ENCODE peak calls at places on chromosomes 5 and 9, in four cellular contexts. One of them, this sample, is unnamed.

GRCh38 chr5:7869474-7870136 is 657 bp downstream of the MTRR start:
- DNase-seq in HepG2: no peak
- DNase-seq in K562: no peak
- DNase-seq in GM12878: no peak
- DNase-seq in this sample: no peak

GRCh38 chr9:98899399-98900056 is 44.2 kb upstream of the COL15A1 start:
- DNase-seq in K562: no peak
- DNase-seq in GM12878: no peak
- DNase-seq in HepG2: no peak
- DNase-seq in this sample: no peak

GRCh38 chr9:130352586-130353285 is 87.2 kb downstream of the HMCN2 start:
- DNase-seq in HepG2: no peak
- DNase-seq in GM12878: no peak
- DNase-seq in K562: no peak
- DNase-seq in this sample: no peak

GRCh38 chr5:180600554-180601041 is 9.3 kb upstream of the SCGB3A1 start:
- DNase-seq in HepG2: no peak
- DNase-seq in K562: no peak
- DNase-seq in GM12878: no peak
- DNase-seq in this sample: no peak

GRCh38 chr5:38616061-38616460 is 59.6 kb upstream of the LIFR start:
- DNase-seq in GM12878: no peak
- DNase-seq in K562: no peak
- DNase-seq in HepG2: no peak
- DNase-seq in this sample: no peak

GRCh38 chr9:127450170-127450830 is 906 bp downstream of the RPL12 start:
- DNase-seq in GM12878: no peak
- DNase-seq in K562: no peak
- DNase-seq in HepG2: no peak
- DNase-seq in this sample: no peak

GRCh38 chr5:151772868-151773561 is 1.3 kb downstream of the G3BP1 start:
- DNase-seq in HepG2: no peak
- DNase-seq in K562: no peak
- DNase-seq in GM12878: no peak
- DNase-seq in this sample: no peak

GRCh38 chr5:133736512-133736911 is 124.2 kb upstream of the FSTL4 start:
- DNase-seq in HepG2: no peak
- DNase-seq in GM12878: no peak
- DNase-seq in K562: no peak
- DNase-seq in this sample: no peak

GRCh38 chr9:137412431-137412830 is 10.5 kb downstream of the EXD3 start:
- DNase-seq in HepG2: no peak
- DNase-seq in GM12878: no peak
- DNase-seq in K562: no peak
- DNase-seq in this sample: no peak

GRCh38 chr9:108322326-108323098 is 533.3 kb downstream of the ACTL7B start:
- DNase-seq in K562: no peak
- DNase-seq in GM12878: no peak
- DNase-seq in HepG2: no peak
- DNase-seq in this sample: no peak

GRCh38 chr9:130138791-130139190 is 33.4 kb upstream of the NCS1 start:
- DNase-seq in GM12878: no peak
- DNase-seq in K562: no peak
- DNase-seq in HepG2: no peak
- DNase-seq in this sample: no peak

GRCh38 chr9:117734082-117734481 is 29.9 kb downstream of the TLR4 start:
- DNase-seq in HepG2: no peak
- DNase-seq in GM12878: no peak
- DNase-seq in K562: no peak
- DNase-seq in this sample: no peak

GRCh38 chr5:59682542-59682941 is 211.0 kb downstream of the PDE4D start:
- DNase-seq in GM12878: no peak
- DNase-seq in HepG2: no peak
- DNase-seq in K562: no peak
- DNase-seq in this sample: no peak

GRCh38 chr5:52791366-52791765 is 3.6 kb downstream of the ITGA1 start:
- DNase-seq in GM12878: no peak
- DNase-seq in K562: no peak
- DNase-seq in HepG2: no peak
- DNase-seq in this sample: no peak

GRCh38 chr5:75611324-75612210 is at the start of gene ANKDD1B:
- DNase-seq in K562: no peak
- DNase-seq in HepG2: no peak
- DNase-seq in GM12878: no peak
- DNase-seq in this sample: peak

GRCh38 chr9:29866556-29866955 is 2293.3 kb upstream of the C9orf72 start:
- DNase-seq in HepG2: no peak
- DNase-seq in GM12878: peak
- DNase-seq in K562: no peak
- DNase-seq in this sample: no peak

GRCh38 chr5:180113660-180114303 is 42.2 kb upstream of the RNF130 start:
- DNase-seq in K562: no peak
- DNase-seq in GM12878: no peak
- DNase-seq in HepG2: no peak
- DNase-seq in this sample: no peak

GRCh38 chr5:8843766-8844165 is 702.1 kb downstream of the SEMA5A start:
- DNase-seq in GM12878: no peak
- DNase-seq in HepG2: no peak
- DNase-seq in K562: no peak
- DNase-seq in this sample: no peak

GRCh38 chr9:99173570-99174504 is 47.9 kb downstream of the ALG2 start:
- DNase-seq in HepG2: peak
- DNase-seq in K562: no peak
- DNase-seq in GM12878: no peak
- DNase-seq in this sample: no peak

GRCh38 chr5:95862636-95863382 is 40.3 kb upstream of the GLRX start:
- DNase-seq in HepG2: peak
- DNase-seq in GM12878: no peak
- DNase-seq in K562: no peak
- DNase-seq in this sample: no peak

GRCh38 chr9:138007566-138008080 is 130.0 kb downstream of the CACNA1B start:
- DNase-seq in HepG2: no peak
- DNase-seq in GM12878: no peak
- DNase-seq in K562: no peak
- DNase-seq in this sample: peak

DNA sequence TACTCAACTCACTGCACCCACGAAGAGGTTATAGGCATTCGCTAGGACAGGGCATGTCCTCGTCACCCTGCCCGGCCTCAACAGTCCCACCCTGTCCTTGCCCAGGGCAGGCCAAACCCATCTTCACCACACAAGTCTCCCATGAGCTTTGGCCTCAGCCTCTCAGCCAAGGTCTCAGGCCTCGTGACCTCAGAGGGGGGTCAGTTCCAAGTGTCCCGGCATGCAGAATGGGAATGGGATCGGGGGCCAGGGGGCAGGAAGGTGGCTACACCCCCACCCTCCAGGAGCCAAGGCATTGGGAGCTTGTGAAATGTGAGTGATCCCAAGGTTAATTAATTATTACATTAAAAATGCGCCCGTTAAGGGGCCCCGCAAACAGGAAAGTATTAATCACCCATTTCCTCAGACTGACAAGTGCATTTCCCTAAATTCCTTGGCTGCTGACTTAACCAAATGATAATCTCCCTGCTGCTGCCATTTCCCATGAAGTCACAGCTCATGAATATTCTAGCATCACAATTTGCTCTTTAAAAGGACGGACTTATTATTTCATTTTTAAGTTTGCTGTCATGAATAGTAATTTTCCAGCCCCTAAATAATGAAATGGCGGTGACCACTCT is 8.0 kb upstream of the UBAC1 start:
- DNase-seq in GM12878: no peak
- DNase-seq in HepG2: no peak
- DNase-seq in K562: no peak
- DNase-seq in this sample: no peak
- TF ChIP-seq TARDBP in GM12878: no peak
- TF ChIP-seq TARDBP in HepG2: no peak
- TF ChIP-seq TARDBP in K562: no peak
- TF ChIP-seq TARDBP in this sample: no peak

GRCh38 chr5:67032921-67033664 is 163.5 kb downstream of the CD180 start:
- DNase-seq in K562: no peak
- DNase-seq in HepG2: no peak
- DNase-seq in GM12878: no peak
- DNase-seq in this sample: no peak
- TF ChIP-seq TARDBP in K562: no peak
- TF ChIP-seq TARDBP in HepG2: no peak
- TF ChIP-seq TARDBP in GM12878: no peak
- TF ChIP-seq TARDBP in this sample: no peak

DNA sequence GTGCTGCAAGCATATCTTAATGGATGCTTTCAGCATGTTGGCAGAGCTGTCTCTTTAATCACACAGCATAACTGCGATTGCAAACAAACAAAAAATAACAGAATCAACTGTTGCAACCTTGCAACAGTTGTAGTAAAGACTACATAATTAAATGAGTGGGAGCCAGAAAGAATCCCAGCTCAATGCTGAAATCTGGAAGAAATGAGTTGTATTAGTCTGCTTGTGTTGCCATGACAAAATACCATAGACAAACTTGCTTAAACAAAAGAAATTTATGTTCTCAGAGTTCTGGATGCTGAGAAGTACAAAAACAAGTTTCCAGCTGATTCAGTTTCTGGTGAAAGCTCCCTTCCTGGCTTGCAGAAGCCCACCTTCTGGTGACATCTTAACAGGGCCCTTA is 260.9 kb upstream of the TUSC1 start:
- DNase-seq in HepG2: no peak
- DNase-seq in GM12878: no peak
- DNase-seq in K562: no peak
- DNase-seq in this sample: no peak
- TF ChIP-seq TARDBP in HepG2: no peak
- TF ChIP-seq TARDBP in GM12878: no peak
- TF ChIP-seq TARDBP in K562: no peak
- TF ChIP-seq TARDBP in this sample: no peak

GRCh38 chr5:375336-375920 is 53.9 kb downstream of the AHRR start:
- DNase-seq in HepG2: no peak
- DNase-seq in GM12878: no peak
- DNase-seq in K562: no peak
- DNase-seq in this sample: no peak

GRCh38 chr5:375921-376871 is 54.7 kb downstream of the AHRR start:
- DNase-seq in GM12878: no peak
- DNase-seq in HepG2: no peak
- DNase-seq in K562: no peak
- DNase-seq in this sample: no peak

GRCh38 chr5:378301-378891 is 56.9 kb downstream of the AHRR start:
- DNase-seq in HepG2: no peak
- DNase-seq in GM12878: no peak
- DNase-seq in K562: no peak
- DNase-seq in this sample: no peak

GRCh38 chr5:377326-377981 is 55.9 kb downstream of the AHRR start:
- DNase-seq in GM12878: no peak
- DNase-seq in K562: no peak
- DNase-seq in HepG2: no peak
- DNase-seq in this sample: no peak

DNA sequence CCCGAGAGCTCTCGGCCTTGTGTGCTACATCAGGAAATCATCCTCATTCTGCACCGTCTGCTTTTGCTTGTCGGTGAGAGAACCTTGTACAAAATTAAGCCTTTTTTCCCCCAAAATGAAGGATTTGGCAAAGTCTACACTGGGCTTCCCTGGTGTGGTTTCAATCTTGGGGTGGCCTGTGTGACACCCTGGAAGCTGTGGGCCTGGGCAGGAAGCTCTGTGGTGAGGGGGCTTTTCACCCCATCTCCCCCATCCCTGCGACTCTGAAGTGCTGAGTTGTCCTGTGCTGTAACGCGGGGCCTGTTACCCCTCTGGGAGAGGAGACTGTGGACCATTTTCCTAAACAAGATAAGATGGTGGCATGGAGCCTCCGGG is 55.4 kb downstream of the AHRR start:
- DNase-seq in HepG2: no peak
- DNase-seq in GM12878: no peak
- DNase-seq in K562: no peak
- DNase-seq in this sample: no peak
- TF ChIP-seq TARDBP in HepG2: no peak
- TF ChIP-seq TARDBP in GM12878: no peak
- TF ChIP-seq TARDBP in K562: no peak
- TF ChIP-seq TARDBP in this sample: no peak

GRCh38 chr5:139646912-139647391 is 1.2 kb upstream of the CXXC5 start:
- DNase-seq in HepG2: no peak
- DNase-seq in GM12878: no peak
- DNase-seq in K562: peak
- DNase-seq in this sample: no peak
- TF ChIP-seq TARDBP in HepG2: no peak
- TF ChIP-seq TARDBP in GM12878: no peak
- TF ChIP-seq TARDBP in K562: no peak
- TF ChIP-seq TARDBP in this sample: no peak

GRCh38 chr5:142314606-142315005 is 10.2 kb downstream of the SPRY4 start:
- DNase-seq in GM12878: no peak
- DNase-seq in HepG2: no peak
- DNase-seq in K562: no peak
- DNase-seq in this sample: no peak

GRCh38 chr5:142315231-142315900 is 9.5 kb downstream of the SPRY4 start:
- DNase-seq in HepG2: no peak
- DNase-seq in GM12878: no peak
- DNase-seq in K562: no peak
- DNase-seq in this sample: no peak

GRCh38 chr5:142316681-142317080 is 8.1 kb downstream of the SPRY4 start:
- DNase-seq in HepG2: no peak
- DNase-seq in K562: no peak
- DNase-seq in GM12878: no peak
- DNase-seq in this sample: no peak

GRCh38 chr5:142317173-142317572 is 7.6 kb downstream of the SPRY4 start:
- DNase-seq in GM12878: no peak
- DNase-seq in K562: no peak
- DNase-seq in HepG2: no peak
- DNase-seq in this sample: no peak

GRCh38 chr5:142316051-142316450 is 8.8 kb downstream of the SPRY4 start:
- DNase-seq in GM12878: no peak
- DNase-seq in HepG2: no peak
- DNase-seq in K562: no peak
- DNase-seq in this sample: peak
- TF ChIP-seq TARDBP in GM12878: no peak
- TF ChIP-seq TARDBP in HepG2: no peak
- TF ChIP-seq TARDBP in K562: no peak
- TF ChIP-seq TARDBP in this sample: no peak